ENCODE peak calls at places on chromosome 4, in eight cellular contexts. A is suprapubic skin; B is uterus; R is effector memory CD4-positive, alpha-beta T cell; T is spleen; H is HCT116; L is breast epithelium; G is right atrium auricular region. V is an unnamed sample.

GRCh38 chr4:4289575-4289929 is 402 bp downstream of the LYAR start:
- DNase-seq in A (no peak), B (no peak), R (no peak), T (no peak), H (no peak), L (no peak), G (no peak), V (no peak)

GRCh38 chr4:182245541-182246245 is 2.5 kb downstream of the TENM3 start:
- DNase-seq in A (no peak), B (no peak), R (no peak), T (no peak), H (no peak), L (no peak), G (no peak), V (peak; percentile 49)

GRCh38 chr4:108861339-108861738 is 98.5 kb upstream of the ETNPPL start:
- DNase-seq in A (no peak), B (no peak), R (no peak), T (no peak), H (no peak), L (no peak), G (no peak), V (peak; percentile 34)

GRCh38 chr4:92791876-92792490 is 488.2 kb downstream of the GRID2 start:
- DNase-seq in A (no peak), B (no peak), R (no peak), T (no peak), H (no peak), L (no peak), G (no peak), V (peak; percentile 23)

GRCh38 chr4:186605261-186605865 is 50.0 kb upstream of the MTNR1A start:
- DNase-seq in A (no peak), B (no peak), R (no peak), T (no peak), H (no peak), L (no peak), G (no peak), V (no peak)

GRCh38 chr4:170374770-170375169 is 285.0 kb upstream of the AADAT start:
- DNase-seq in A (no peak), B (no peak), R (no peak), T (no peak), H (peak; percentile 40), L (no peak), G (no peak), V (no peak)

GRCh38 chr4:39664828-39665731 is 26.4 kb upstream of the SMIM14 start:
- DNase-seq in A (no peak), B (no peak), R (no peak), T (no peak), H (no peak), L (no peak), G (no peak), V (peak; percentile 21)

GRCh38 chr4:8581094-8581861 is 1.1 kb downstream of the GPR78 start:
- DNase-seq in A (peak; percentile 72), B (peak; percentile 1), R (no peak), T (peak; percentile 70), H (no peak), L (no peak), G (no peak), V (no peak)

GRCh38 chr4:95267081-95267480 is 281.7 kb downstream of the UNC5C start:
- DNase-seq in A (no peak), B (no peak), R (no peak), T (no peak), H (no peak), L (no peak), G (no peak), V (peak; percentile 58)

GRCh38 chr4:188551156-188551555 is 411.9 kb downstream of the TRIML1 start:
- DNase-seq in A (no peak), B (no peak), R (no peak), T (no peak), H (no peak), L (no peak), G (no peak), V (no peak)

GRCh38 chr4:9735515-9735914 is 45.9 kb upstream of the DRD5 start:
- DNase-seq in A (no peak), B (no peak), R (no peak), T (no peak), H (no peak), L (no peak), G (no peak), V (no peak)

GRCh38 chr4:119785963-119786362 is 157.4 kb upstream of the PDE5A start:
- DNase-seq in A (no peak), B (no peak), R (no peak), T (no peak), H (peak; percentile 13), L (no peak), G (no peak), V (peak; percentile 32)

GRCh38 chr4:16443504-16444088 is 217.3 kb upstream of the TAPT1 start:
- DNase-seq in A (no peak), B (no peak), R (no peak), T (no peak), H (peak; percentile 12), L (no peak), G (no peak), V (peak; percentile 46)

GRCh38 chr4:183256756-183257385 is 63.2 kb downstream of the CLDN22 start:
- DNase-seq in A (no peak), B (peak; percentile 58), R (no peak), T (peak; percentile 73), H (peak; percentile 33), L (no peak), G (no peak), V (peak; percentile 68)

GRCh38 chr4:183260491-183261151 is 59.5 kb downstream of the CLDN22 start:
- DNase-seq in A (no peak), B (no peak), R (no peak), T (no peak), H (no peak), L (no peak), G (no peak), V (no peak)

DNA sequence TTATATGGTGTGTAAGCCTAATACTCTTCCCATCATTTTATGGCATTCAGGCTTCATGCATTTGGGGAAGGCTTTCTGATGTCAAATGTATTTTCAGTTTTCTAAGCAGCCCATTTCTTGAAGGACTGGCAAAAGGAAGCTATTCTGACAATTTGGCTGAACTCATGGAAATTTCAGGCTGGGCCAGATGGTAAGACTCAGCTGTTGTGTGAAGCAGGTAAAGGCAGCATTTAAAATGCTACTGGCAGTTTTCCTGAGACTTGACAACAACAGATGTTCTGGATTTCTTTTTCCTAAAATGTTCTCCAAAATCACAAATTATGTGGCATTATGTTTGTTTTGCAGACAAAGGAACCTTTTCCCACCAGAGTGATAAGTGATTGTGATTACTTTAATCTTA is 336.8 kb upstream of the GNPDA2 start:
- DNase-seq in A (no peak), B (peak; percentile 36), R (no peak), T (no peak), H (no peak), L (no peak), G (no peak), V (no peak)
- H3K9me3 ChIP-seq in A (no peaks in the 10 kb centered on the region), B (no peaks in the 10 kb centered on the region), R (no peaks in the 10 kb centered on the region), T (peaks cover 25% of the 10 kb centered on the region), H (peaks cover 7% of the 10 kb centered on the region), L (no peaks in the 10 kb centered on the region), G (peaks cover 10% of the 10 kb centered on the region), V (no peaks in the 10 kb centered on the region)

DNA sequence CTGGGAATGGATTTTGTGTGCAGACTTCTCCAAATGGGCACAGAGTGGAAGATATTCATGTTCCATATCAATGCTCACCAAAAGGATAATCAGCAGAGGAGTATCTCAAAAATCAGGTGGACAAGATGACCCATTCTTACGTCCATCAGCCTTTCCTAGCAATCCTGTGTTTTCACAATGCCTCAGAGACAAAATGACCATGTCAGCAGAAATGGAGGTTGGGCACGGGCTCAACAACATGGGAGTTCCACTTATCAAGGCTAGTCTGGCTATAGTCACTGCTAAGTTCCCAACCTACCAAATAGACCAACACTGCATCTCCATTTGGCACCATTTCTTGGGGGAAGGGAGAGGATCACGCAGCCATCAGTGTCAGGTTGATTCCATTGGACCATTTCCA is 179.0 kb downstream of the COX7B2 start:
- DNase-seq in A (no peak), B (no peak), R (no peak), T (no peak), H (no peak), L (no peak), G (no peak), V (no peak)
- H3K4me1 ChIP-seq in A (no peaks in the 10 kb centered on the region), B (no peaks in the 10 kb centered on the region), R (no peaks in the 10 kb centered on the region), T (no peaks in the 10 kb centered on the region), H (no peaks in the 10 kb centered on the region), L (no peaks in the 10 kb centered on the region), G (no peaks in the 10 kb centered on the region), V (no peaks in the 10 kb centered on the region)

GRCh38 chr4:96312049-96312685 is 472.3 kb downstream of the PDHA2 start:
- DNase-seq in A (no peak), B (no peak), R (no peak), T (no peak), H (no peak), L (no peak), G (no peak), V (no peak)
- H3K4me3 ChIP-seq in A (no peak overlapping the region), B (no peak overlapping the region), R (no peak overlapping the region), T (peak overlapping the region; percentile 35), H (no peak overlapping the region), L (peak overlapping the region; percentile 40), G (no peak overlapping the region), V (no peak overlapping the region)

GRCh38 chr4:38111717-38112116 is 151.5 kb downstream of the PTTG2 start:
- DNase-seq in A (no peak), B (no peak), R (no peak), T (no peak), H (no peak), L (no peak), G (no peak), V (no peak)
- H3K9me3 ChIP-seq in A (no peaks in the 10 kb centered on the region), B (no peaks in the 10 kb centered on the region), R (no peaks in the 10 kb centered on the region), T (no peaks in the 10 kb centered on the region), H (no peaks in the 10 kb centered on the region), L (no peaks in the 10 kb centered on the region), G (no peaks in the 10 kb centered on the region), V (no peaks in the 10 kb centered on the region)

DNA sequence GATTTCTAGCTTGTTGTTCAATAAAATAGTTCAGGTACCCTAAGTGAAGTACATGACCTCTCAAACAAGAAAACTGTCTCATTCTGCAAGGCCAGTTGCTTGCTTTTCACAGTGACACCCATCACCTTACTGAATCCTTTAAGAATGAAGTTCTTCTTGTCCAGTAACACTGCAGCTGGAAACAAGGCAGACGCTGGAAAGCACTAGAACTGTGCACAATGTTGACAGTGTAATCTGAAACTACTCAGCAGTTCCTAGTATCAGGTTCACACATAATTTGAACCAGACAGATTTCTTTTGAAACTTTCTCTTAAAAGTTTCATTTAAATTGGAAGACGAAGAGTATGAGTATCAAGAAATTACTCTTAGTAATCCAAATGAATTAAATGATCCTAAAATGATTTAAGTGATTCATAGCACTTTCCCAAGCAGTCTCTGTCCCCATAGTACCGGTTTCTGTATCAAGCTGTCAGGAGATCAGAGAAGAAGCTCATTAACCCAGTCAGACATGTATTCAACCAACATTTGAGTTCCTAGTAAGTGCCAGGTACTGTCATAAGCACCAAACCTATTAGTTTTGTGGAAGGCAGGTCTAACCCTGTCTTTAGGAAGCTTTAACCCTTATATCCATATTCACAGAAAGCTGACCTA is 63.5 kb downstream of the PALLD start:
- DNase-seq in A (no peak), B (no peak), R (no peak), T (no peak), H (no peak), L (no peak), G (no peak), V (no peak)
- H3K4me1 ChIP-seq in A (peaks cover 11% of the 10 kb centered on the region), B (no peaks in the 10 kb centered on the region), R (no peaks in the 10 kb centered on the region), T (no peaks in the 10 kb centered on the region), H (peaks cover 79% of the 10 kb centered on the region), L (no peaks in the 10 kb centered on the region), G (peaks cover 54% of the 10 kb centered on the region), V (peaks cover 19% of the 10 kb centered on the region)

V was measured in cardiac muscle cell.